ENCODE peak calls at places on chromosomes 5 and 9, in four cellular contexts. A is K562, T is HL-60, O is GM12878. N is an unnamed sample.

GRCh38 chr5:149959406-149960236 is 937 bp upstream of the SLC26A2 start:
- DNase-seq in A (peak), T (peak), O (peak), N (peak)

GRCh38 chr5:10227396-10227795 is 22.3 kb downstream of the ATPSCKMT start:
- DNase-seq in A (no peak), T (no peak), O (no peak), N (no peak)

GRCh38 chr5:134140530-134141201 is 26.2 kb downstream of the TCF7 start:
- DNase-seq in A (peak), T (peak), O (no peak), N (peak)

GRCh38 chr5:98827161-98827560 is 53.7 kb downstream of the RGMB start:
- DNase-seq in A (peak), T (no peak), O (no peak), N (no peak)

GRCh38 chr9:74803366-74804017 is 84.2 kb downstream of the TRPM6 start:
- DNase-seq in A (no peak), T (no peak), O (no peak), N (no peak)

GRCh38 chr5:80867233-80867632 is 92.9 kb upstream of the RASGRF2 start:
- DNase-seq in A (no peak), T (no peak), O (no peak), N (no peak)

GRCh38 chr5:164041105-164041504 is 535.7 kb downstream of the MAT2B start:
- DNase-seq in A (no peak), T (no peak), O (no peak), N (no peak)

GRCh38 chr9:108972186-108972585 is 38.0 kb downstream of the ABITRAM start:
- DNase-seq in A (no peak), T (no peak), O (no peak), N (no peak)

GRCh38 chr5:179907570-179908324 is at the start of gene TBC1D9B:
- DNase-seq in A (peak), T (peak), O (no peak), N (peak)
- TF ChIP-seq POLR2AphosphoS5 in A (peak), T (no peak), O (peak), N (peak)

DNA sequence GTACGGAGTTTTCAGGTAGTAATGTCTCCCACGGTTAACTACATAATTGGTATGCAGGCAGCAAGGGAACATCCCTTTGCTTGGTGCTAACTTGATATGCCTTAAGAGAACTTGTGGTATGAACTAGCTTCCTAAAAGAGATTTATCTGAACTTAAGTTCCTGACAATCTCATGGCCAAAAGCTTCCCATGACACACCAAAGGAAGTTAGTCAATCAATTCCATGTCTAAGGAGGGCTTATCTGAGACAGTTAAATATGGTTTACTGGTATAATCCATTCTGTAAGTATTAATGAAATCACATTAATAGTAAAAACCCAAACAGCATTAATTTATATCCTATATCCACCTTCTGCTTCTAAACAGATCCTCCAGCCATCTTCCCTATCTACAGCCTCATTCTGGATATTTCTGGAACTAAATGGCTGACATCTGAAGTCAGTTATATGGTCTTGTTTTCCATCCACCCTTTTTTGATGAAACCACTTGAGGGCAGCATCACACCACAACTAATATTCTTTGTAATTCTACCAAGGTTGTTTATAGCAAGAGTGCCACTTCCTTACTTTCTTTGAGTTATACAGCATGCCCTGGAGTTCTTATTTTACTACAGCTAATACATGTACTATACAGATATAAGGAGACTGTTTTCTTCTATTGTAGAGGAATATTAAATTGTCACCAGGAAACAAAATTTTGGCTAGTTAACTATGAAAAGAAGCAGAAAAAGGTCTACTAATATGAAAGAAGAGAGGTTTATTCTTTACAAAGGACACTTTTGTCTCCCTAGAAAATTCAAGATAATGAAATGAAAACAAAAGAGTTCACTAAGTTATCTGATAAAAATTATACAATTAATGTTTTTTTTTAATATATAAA is 34.7 kb downstream of the SHOC1 start:
- DNase-seq in A (peak), T (peak), O (peak), N (peak)
- TF ChIP-seq SPI1 in A (peak), T (peak), O (peak), N (peak)

GRCh38 chr9:114112325-114112724 is 13.2 kb upstream of the KIF12 start:
- DNase-seq in A (no peak), T (no peak), O (no peak), N (no peak)

GRCh38 chr9:114108016-114108833 is 9.1 kb upstream of the KIF12 start:
- DNase-seq in A (peak), T (peak), O (no peak), N (peak)

GRCh38 chr9:114109106-114109505 is 10.0 kb upstream of the KIF12 start:
- DNase-seq in A (no peak), T (no peak), O (no peak), N (no peak)

GRCh38 chr9:114107286-114108001 is 8.4 kb upstream of the KIF12 start:
- DNase-seq in A (no peak), T (no peak), O (no peak), N (no peak)

DNA sequence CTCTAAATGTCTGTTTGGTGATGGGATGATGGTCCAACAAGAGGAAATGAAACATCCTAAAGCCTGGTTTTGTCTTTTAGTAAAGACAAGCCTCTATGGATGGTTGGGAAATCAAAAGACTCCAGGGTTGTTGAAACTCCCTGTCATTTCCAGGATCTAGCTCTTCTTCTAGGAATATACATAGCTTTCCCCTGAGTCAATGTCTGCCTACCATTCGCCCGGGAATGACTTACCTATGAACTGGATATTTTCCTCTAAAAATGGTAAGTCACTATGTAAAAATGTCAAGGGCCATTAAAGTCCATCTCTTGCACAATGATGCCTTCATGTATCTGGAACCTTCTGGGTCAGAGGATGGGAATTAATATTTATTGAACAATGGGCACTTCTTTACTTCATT is 11.1 kb upstream of the KIF12 start:
- DNase-seq in A (no peak), T (no peak), O (no peak), N (no peak)
- TF ChIP-seq POLR2AphosphoS5 in A (no peak), T (no peak), O (no peak), N (no peak)

GRCh38 chr9:34744295-34745221 is 34.6 kb upstream of the CCL21 start:
- DNase-seq in A (no peak), T (no peak), O (no peak), N (no peak)
- TF ChIP-seq SPI1 in A (no peak), T (no peak), O (no peak), N (no peak)

DNA sequence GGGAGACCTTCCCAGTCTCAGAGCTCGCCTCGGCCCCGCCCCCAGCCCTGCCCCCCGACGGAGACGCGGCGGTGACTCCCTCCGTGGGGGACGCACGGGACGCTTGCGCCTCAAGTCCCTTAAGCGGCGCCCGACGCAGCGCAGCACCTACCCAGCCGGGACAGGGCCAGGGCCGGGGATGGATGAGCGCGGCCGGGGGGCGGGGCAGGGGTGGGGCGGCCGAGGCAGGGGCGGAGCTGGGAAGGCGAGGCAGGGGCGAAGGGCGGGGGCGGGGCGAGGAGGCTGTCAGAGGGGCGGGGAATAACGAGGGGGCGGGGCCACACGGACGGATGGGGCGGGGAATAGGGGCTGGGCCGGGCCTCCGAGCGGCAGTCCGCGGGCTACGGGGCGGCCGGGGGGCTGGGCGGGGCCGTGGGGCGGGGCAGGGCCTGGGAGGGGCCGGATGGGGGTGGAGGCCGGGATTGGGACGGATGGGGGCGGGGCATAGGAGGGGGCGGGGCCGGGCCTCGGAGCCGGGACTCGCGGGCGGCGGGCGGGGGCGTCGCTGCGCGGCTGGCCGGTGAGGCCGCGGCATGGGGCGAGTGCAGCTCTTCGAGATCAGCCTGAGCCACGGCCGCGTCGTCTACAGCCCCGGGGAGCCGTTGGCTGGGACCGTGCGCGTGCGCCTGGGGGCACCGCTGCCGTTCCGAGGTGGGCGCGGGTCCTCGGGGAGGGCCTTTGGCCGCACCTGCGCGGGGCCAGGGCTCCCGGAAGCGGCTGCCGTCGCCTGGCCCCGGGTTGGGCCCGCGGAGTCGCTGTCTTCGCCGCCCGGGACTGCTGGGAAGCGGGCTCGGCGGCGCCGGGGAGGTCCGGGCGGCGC is at the start of gene ARRDC1:
- DNase-seq in A (peak), T (peak), O (peak), N (peak)
- TF ChIP-seq POLR2AphosphoS5 in A (no peak), T (peak), O (peak), N (peak)

DNA sequence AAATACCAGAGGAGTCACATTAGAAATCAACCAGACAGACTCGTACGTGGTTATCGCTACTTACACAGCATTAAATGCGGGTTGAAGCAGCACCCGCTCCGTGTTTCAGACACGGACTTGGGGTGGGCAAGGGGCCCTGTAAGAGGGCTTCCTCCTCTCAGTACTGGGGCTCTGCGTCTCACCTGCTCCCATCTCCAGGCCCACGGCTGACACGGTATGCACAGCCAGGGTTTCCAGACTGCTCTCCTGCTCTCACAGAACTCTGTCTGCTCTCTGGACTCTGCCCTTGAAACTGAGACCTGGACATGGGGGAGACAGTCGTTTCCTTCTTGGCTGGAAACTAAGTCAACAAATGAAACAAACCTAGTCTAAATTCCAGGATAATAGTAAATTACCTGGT is 24.7 kb upstream of the RASGEF1C start:
- DNase-seq in A (no peak), T (no peak), O (no peak), N (no peak)
- TF ChIP-seq SPI1 in A (no peak), T (no peak), O (no peak), N (no peak)

DNA sequence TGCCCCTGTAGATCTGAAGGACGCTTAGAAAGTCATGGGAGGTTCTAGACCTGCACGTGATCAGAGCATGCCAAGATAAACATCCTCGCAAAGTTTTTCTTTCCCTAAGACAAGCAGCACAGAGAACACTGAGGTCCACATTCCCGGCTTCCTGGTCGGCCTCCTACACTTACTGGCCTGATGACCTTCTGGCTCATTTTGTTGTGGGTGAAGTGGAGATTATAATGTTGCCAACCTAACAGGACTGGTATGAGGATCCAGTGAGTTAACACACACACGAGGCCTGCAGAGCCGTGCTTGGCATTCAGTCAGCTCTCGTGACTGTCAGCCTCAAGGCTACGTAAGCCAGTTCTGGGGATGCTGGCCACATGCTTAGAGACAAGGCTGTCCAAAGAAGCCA is 186.0 kb downstream of the TENT4A start:
- DNase-seq in A (no peak), T (no peak), O (no peak), N (no peak)
- TF ChIP-seq POLR2AphosphoS5 in A (no peak), T (no peak), O (no peak), N (no peak)